ENCODE peak calls at places on chromosome 13, in seven cellular contexts. One of them, this sample, is unnamed.

GRCh38 chr13:49503951-49504350 is 8.2 kb downstream of the PHF11 start:
- DNase-seq in omental fat pad: no peak
- DNase-seq in heart left ventricle: no peak
- DNase-seq in cardiac fibroblast: no peak
- DNase-seq in endothelial cell: no peak
- DNase-seq in nephron progenitor cell: no peak
- DNase-seq in dorsolateral prefrontal cortex: no peak
- DNase-seq in this sample: no peak

GRCh38 chr13:49669735-49670309 is 21.5 kb downstream of the EBPL start:
- DNase-seq in cardiac fibroblast: peak
- DNase-seq in endothelial cell: peak
- DNase-seq in nephron progenitor cell: peak
- DNase-seq in dorsolateral prefrontal cortex: peak
- DNase-seq in heart left ventricle: peak
- DNase-seq in omental fat pad: no peak
- DNase-seq in this sample: peak

GRCh38 chr13:95858286-95859075 is 181.5 kb downstream of the DNAJC3 start:
- DNase-seq in omental fat pad: no peak
- DNase-seq in heart left ventricle: no peak
- DNase-seq in dorsolateral prefrontal cortex: no peak
- DNase-seq in endothelial cell: no peak
- DNase-seq in nephron progenitor cell: no peak
- DNase-seq in cardiac fibroblast: peak
- DNase-seq in this sample: no peak

GRCh38 chr13:66660013-66660804 is 569.9 kb downstream of the PCDH9 start:
- DNase-seq in omental fat pad: no peak
- DNase-seq in endothelial cell: no peak
- DNase-seq in heart left ventricle: no peak
- DNase-seq in cardiac fibroblast: peak
- DNase-seq in dorsolateral prefrontal cortex: no peak
- DNase-seq in nephron progenitor cell: no peak
- DNase-seq in this sample: no peak

GRCh38 chr13:75052616-75053015 is 429.4 kb downstream of the TBC1D4 start:
- DNase-seq in omental fat pad: no peak
- DNase-seq in nephron progenitor cell: no peak
- DNase-seq in cardiac fibroblast: no peak
- DNase-seq in endothelial cell: no peak
- DNase-seq in heart left ventricle: no peak
- DNase-seq in dorsolateral prefrontal cortex: no peak
- DNase-seq in this sample: no peak

GRCh38 chr13:21639604-21640003 is 31.3 kb upstream of the FGF9 start:
- DNase-seq in endothelial cell: no peak
- DNase-seq in heart left ventricle: no peak
- DNase-seq in cardiac fibroblast: no peak
- DNase-seq in omental fat pad: no peak
- DNase-seq in nephron progenitor cell: no peak
- DNase-seq in dorsolateral prefrontal cortex: no peak
- DNase-seq in this sample: no peak

GRCh38 chr13:111937763-111938375 is 129.1 kb upstream of the SOX1 start:
- DNase-seq in heart left ventricle: no peak
- DNase-seq in cardiac fibroblast: no peak
- DNase-seq in endothelial cell: no peak
- DNase-seq in omental fat pad: no peak
- DNase-seq in nephron progenitor cell: no peak
- DNase-seq in dorsolateral prefrontal cortex: no peak
- DNase-seq in this sample: no peak

GRCh38 chr13:87677334-87678234 is 6.4 kb downstream of the SLITRK5 start:
- DNase-seq in heart left ventricle: no peak
- DNase-seq in omental fat pad: no peak
- DNase-seq in dorsolateral prefrontal cortex: peak
- DNase-seq in nephron progenitor cell: peak
- DNase-seq in endothelial cell: peak
- DNase-seq in cardiac fibroblast: no peak
- DNase-seq in this sample: peak

GRCh38 chr13:19321222-19321621 is 139.6 kb upstream of the TUBA3C start:
- DNase-seq in endothelial cell: no peak
- DNase-seq in nephron progenitor cell: no peak
- DNase-seq in heart left ventricle: no peak
- DNase-seq in dorsolateral prefrontal cortex: no peak
- DNase-seq in cardiac fibroblast: no peak
- DNase-seq in omental fat pad: no peak
- DNase-seq in this sample: no peak

GRCh38 chr13:100597253-100597652 is 8.7 kb upstream of the GGACT start:
- DNase-seq in omental fat pad: no peak
- DNase-seq in endothelial cell: no peak
- DNase-seq in nephron progenitor cell: no peak
- DNase-seq in heart left ventricle: no peak
- DNase-seq in dorsolateral prefrontal cortex: no peak
- DNase-seq in cardiac fibroblast: no peak
- DNase-seq in this sample: no peak

GRCh38 chr13:100596516-100596915 is 7.9 kb upstream of the GGACT start:
- DNase-seq in endothelial cell: no peak
- DNase-seq in nephron progenitor cell: no peak
- DNase-seq in dorsolateral prefrontal cortex: no peak
- DNase-seq in heart left ventricle: no peak
- DNase-seq in cardiac fibroblast: no peak
- DNase-seq in omental fat pad: no peak
- DNase-seq in this sample: no peak

GRCh38 chr13:100589178-100589725 is 663 bp upstream of the GGACT start:
- DNase-seq in nephron progenitor cell: no peak
- DNase-seq in cardiac fibroblast: no peak
- DNase-seq in endothelial cell: no peak
- DNase-seq in omental fat pad: no peak
- DNase-seq in heart left ventricle: no peak
- DNase-seq in dorsolateral prefrontal cortex: no peak
- DNase-seq in this sample: no peak

GRCh38 chr13:100594255-100594654 is 5.7 kb upstream of the GGACT start:
- DNase-seq in cardiac fibroblast: no peak
- DNase-seq in omental fat pad: no peak
- DNase-seq in endothelial cell: no peak
- DNase-seq in dorsolateral prefrontal cortex: no peak
- DNase-seq in nephron progenitor cell: no peak
- DNase-seq in heart left ventricle: no peak
- DNase-seq in this sample: no peak

GRCh38 chr13:100594731-100595130 is 6.1 kb upstream of the GGACT start:
- DNase-seq in omental fat pad: no peak
- DNase-seq in cardiac fibroblast: no peak
- DNase-seq in heart left ventricle: no peak
- DNase-seq in endothelial cell: peak
- DNase-seq in dorsolateral prefrontal cortex: no peak
- DNase-seq in nephron progenitor cell: peak
- DNase-seq in this sample: no peak
- TF ChIP-seq CTCF in omental fat pad: no peak
- TF ChIP-seq CTCF in cardiac fibroblast: peak
- TF ChIP-seq CTCF in heart left ventricle: peak
- TF ChIP-seq CTCF in endothelial cell: peak
- TF ChIP-seq CTCF in dorsolateral prefrontal cortex: no peak
- TF ChIP-seq CTCF in nephron progenitor cell: peak
- TF ChIP-seq CTCF in this sample: peak

GRCh38 chr13:29105779-29106178 is 285.6 kb downstream of the MTUS2 start:
- DNase-seq in endothelial cell: no peak
- DNase-seq in nephron progenitor cell: no peak
- DNase-seq in omental fat pad: no peak
- DNase-seq in dorsolateral prefrontal cortex: no peak
- DNase-seq in heart left ventricle: no peak
- DNase-seq in cardiac fibroblast: no peak
- DNase-seq in this sample: no peak
- TF ChIP-seq CTCF in endothelial cell: peak
- TF ChIP-seq CTCF in nephron progenitor cell: no peak
- TF ChIP-seq CTCF in omental fat pad: no peak
- TF ChIP-seq CTCF in dorsolateral prefrontal cortex: no peak
- TF ChIP-seq CTCF in heart left ventricle: no peak
- TF ChIP-seq CTCF in cardiac fibroblast: no peak
- TF ChIP-seq CTCF in this sample: peak

DNA sequence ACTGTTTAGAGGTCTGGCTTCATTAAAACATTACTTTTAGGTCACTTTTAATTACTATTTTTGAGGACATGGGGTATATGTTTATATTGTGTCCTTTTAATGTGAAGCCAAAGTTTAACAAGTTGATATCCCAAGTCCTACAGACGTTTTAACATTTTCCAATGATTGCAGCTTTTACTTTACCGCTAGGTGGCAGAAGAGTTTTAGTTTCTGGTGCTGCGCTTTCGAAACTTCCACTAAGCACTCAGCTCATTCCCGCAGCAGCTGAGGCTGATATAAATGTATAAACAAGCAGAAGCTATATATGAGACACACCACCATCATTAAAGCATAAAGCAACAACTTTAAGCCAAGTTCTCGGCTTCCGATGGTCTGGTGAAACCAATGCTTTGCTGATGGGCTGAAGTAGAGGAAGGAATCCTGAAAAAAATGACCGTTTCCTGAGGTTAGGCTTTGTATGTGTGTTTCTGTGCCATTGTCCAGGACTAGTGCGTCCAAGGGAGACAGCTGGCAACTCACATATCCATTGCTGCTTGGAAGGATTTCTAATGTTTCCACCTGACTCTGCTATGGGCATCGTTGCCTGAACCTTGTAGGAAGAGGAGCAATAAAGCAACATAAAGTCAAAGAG is 753.9 kb downstream of the OLFM4 start:
- DNase-seq in cardiac fibroblast: peak
- DNase-seq in nephron progenitor cell: peak
- DNase-seq in omental fat pad: no peak
- DNase-seq in heart left ventricle: no peak
- DNase-seq in endothelial cell: peak
- DNase-seq in dorsolateral prefrontal cortex: peak
- DNase-seq in this sample: peak
- TF ChIP-seq CTCF in cardiac fibroblast: peak
- TF ChIP-seq CTCF in nephron progenitor cell: peak
- TF ChIP-seq CTCF in omental fat pad: no peak
- TF ChIP-seq CTCF in heart left ventricle: peak
- TF ChIP-seq CTCF in endothelial cell: peak
- TF ChIP-seq CTCF in dorsolateral prefrontal cortex: peak
- TF ChIP-seq CTCF in this sample: peak

GRCh38 chr13:26600345-26600761 is 42.9 kb downstream of the WASF3 start:
- DNase-seq in omental fat pad: no peak
- DNase-seq in heart left ventricle: no peak
- DNase-seq in dorsolateral prefrontal cortex: no peak
- DNase-seq in cardiac fibroblast: no peak
- DNase-seq in endothelial cell: no peak
- DNase-seq in nephron progenitor cell: no peak
- DNase-seq in this sample: no peak

GRCh38 chr13:26599885-26600284 is 42.4 kb downstream of the WASF3 start:
- DNase-seq in endothelial cell: no peak
- DNase-seq in dorsolateral prefrontal cortex: no peak
- DNase-seq in omental fat pad: no peak
- DNase-seq in cardiac fibroblast: no peak
- DNase-seq in heart left ventricle: no peak
- DNase-seq in nephron progenitor cell: no peak
- DNase-seq in this sample: no peak

GRCh38 chr13:26602783-26603182 is 45.3 kb downstream of the WASF3 start:
- DNase-seq in nephron progenitor cell: no peak
- DNase-seq in heart left ventricle: no peak
- DNase-seq in dorsolateral prefrontal cortex: no peak
- DNase-seq in omental fat pad: no peak
- DNase-seq in cardiac fibroblast: no peak
- DNase-seq in endothelial cell: no peak
- DNase-seq in this sample: no peak

GRCh38 chr13:26599403-26599802 is 41.9 kb downstream of the WASF3 start:
- DNase-seq in omental fat pad: no peak
- DNase-seq in nephron progenitor cell: no peak
- DNase-seq in cardiac fibroblast: no peak
- DNase-seq in endothelial cell: no peak
- DNase-seq in heart left ventricle: no peak
- DNase-seq in dorsolateral prefrontal cortex: no peak
- DNase-seq in this sample: no peak

GRCh38 chr13:26601669-26602068 is 44.2 kb downstream of the WASF3 start:
- DNase-seq in heart left ventricle: no peak
- DNase-seq in cardiac fibroblast: peak
- DNase-seq in omental fat pad: no peak
- DNase-seq in nephron progenitor cell: no peak
- DNase-seq in dorsolateral prefrontal cortex: no peak
- DNase-seq in endothelial cell: no peak
- DNase-seq in this sample: no peak
- TF ChIP-seq CTCF in heart left ventricle: no peak
- TF ChIP-seq CTCF in cardiac fibroblast: no peak
- TF ChIP-seq CTCF in omental fat pad: no peak
- TF ChIP-seq CTCF in nephron progenitor cell: no peak
- TF ChIP-seq CTCF in dorsolateral prefrontal cortex: no peak
- TF ChIP-seq CTCF in endothelial cell: no peak
- TF ChIP-seq CTCF in this sample: no peak

GRCh38 chr13:85969331-85969730 is 170.1 kb upstream of the SLITRK6 start:
- DNase-seq in omental fat pad: no peak
- DNase-seq in nephron progenitor cell: no peak
- DNase-seq in heart left ventricle: no peak
- DNase-seq in dorsolateral prefrontal cortex: no peak
- DNase-seq in cardiac fibroblast: no peak
- DNase-seq in endothelial cell: no peak
- DNase-seq in this sample: no peak

GRCh38 chr13:85974604-85975366 is 175.6 kb upstream of the SLITRK6 start:
- DNase-seq in cardiac fibroblast: peak
- DNase-seq in omental fat pad: no peak
- DNase-seq in nephron progenitor cell: no peak
- DNase-seq in heart left ventricle: no peak
- DNase-seq in dorsolateral prefrontal cortex: no peak
- DNase-seq in endothelial cell: no peak
- DNase-seq in this sample: no peak

GRCh38 chr13:85970727-85971126 is 171.5 kb upstream of the SLITRK6 start:
- DNase-seq in endothelial cell: no peak
- DNase-seq in omental fat pad: no peak
- DNase-seq in dorsolateral prefrontal cortex: no peak
- DNase-seq in heart left ventricle: no peak
- DNase-seq in cardiac fibroblast: peak
- DNase-seq in nephron progenitor cell: no peak
- DNase-seq in this sample: no peak
- TF ChIP-seq CTCF in endothelial cell: no peak
- TF ChIP-seq CTCF in omental fat pad: no peak
- TF ChIP-seq CTCF in dorsolateral prefrontal cortex: no peak
- TF ChIP-seq CTCF in heart left ventricle: no peak
- TF ChIP-seq CTCF in cardiac fibroblast: no peak
- TF ChIP-seq CTCF in nephron progenitor cell: no peak
- TF ChIP-seq CTCF in this sample: peak

DNA sequence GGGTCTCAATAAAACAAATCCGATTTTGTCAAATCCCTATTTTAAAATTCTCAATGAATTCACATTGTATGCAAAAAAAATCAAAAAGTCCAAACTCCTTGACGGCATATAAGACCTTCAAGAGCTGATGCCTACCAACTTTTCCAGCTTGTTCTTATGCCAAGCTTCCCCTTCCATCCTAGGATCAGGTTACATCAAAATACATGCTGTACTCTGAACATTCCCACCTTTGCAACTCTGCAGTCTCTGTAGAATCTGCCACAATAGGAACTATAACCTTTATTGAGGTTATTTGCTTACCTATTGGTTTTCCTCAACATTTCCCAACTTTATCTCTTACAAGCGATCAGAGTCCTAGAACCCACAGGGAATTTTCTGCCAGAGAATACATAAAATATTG is 7.9 kb downstream of the KBTBD7 start:
- DNase-seq in omental fat pad: no peak
- DNase-seq in cardiac fibroblast: no peak
- DNase-seq in heart left ventricle: no peak
- DNase-seq in nephron progenitor cell: no peak
- DNase-seq in dorsolateral prefrontal cortex: no peak
- DNase-seq in endothelial cell: no peak
- DNase-seq in this sample: no peak
- TF ChIP-seq CTCF in omental fat pad: no peak
- TF ChIP-seq CTCF in cardiac fibroblast: no peak
- TF ChIP-seq CTCF in heart left ventricle: no peak
- TF ChIP-seq CTCF in nephron progenitor cell: no peak
- TF ChIP-seq CTCF in dorsolateral prefrontal cortex: no peak
- TF ChIP-seq CTCF in endothelial cell: no peak
- TF ChIP-seq CTCF in this sample: no peak

GRCh38 chr13:110507678-110508381 is 53.7 kb downstream of the RAB20 start:
- DNase-seq in endothelial cell: no peak
- DNase-seq in cardiac fibroblast: no peak
- DNase-seq in heart left ventricle: peak
- DNase-seq in dorsolateral prefrontal cortex: no peak
- DNase-seq in nephron progenitor cell: no peak
- DNase-seq in omental fat pad: no peak
- DNase-seq in this sample: no peak
- TF ChIP-seq CTCF in endothelial cell: no peak
- TF ChIP-seq CTCF in cardiac fibroblast: peak
- TF ChIP-seq CTCF in heart left ventricle: peak
- TF ChIP-seq CTCF in dorsolateral prefrontal cortex: no peak
- TF ChIP-seq CTCF in nephron progenitor cell: no peak
- TF ChIP-seq CTCF in omental fat pad: no peak
- TF ChIP-seq CTCF in this sample: no peak

This sample was measured in progenitor cell of endocrine pancreas.